ENCODE peak calls at places on chromosomes 16 and 17, in ten cellular contexts. C, B, A, Z, N, Y, W, I, T and L are unnamed samples.

GRCh38 chr16:9090101-9090959 is 1.1 kb upstream of the HAPSTR1 start:
- DNase-seq in N (peak), W (peak), A (no peak), T (no peak), Y (no peak), C (peak), B (peak), Z (peak), I (no peak), L (peak)

GRCh38 chr17:38872671-38873385 is 3.0 kb downstream of the LASP1 start:
- DNase-seq in T (peak), B (peak), C (no peak), N (no peak), W (no peak), A (peak), I (no peak), Y (no peak), Z (no peak), L (no peak)

GRCh38 chr17:75921596-75921995 is 16.9 kb upstream of the MRPL38 start:
- DNase-seq in Z (no peak), W (no peak), N (no peak), A (no peak), C (no peak), B (no peak), I (no peak), Y (no peak), T (no peak), L (no peak)

GRCh38 chr17:78214016-78214705 is at the start of gene BIRC5:
- DNase-seq in W (peak), T (peak), Z (peak), I (peak), A (peak), Y (peak), N (peak), B (peak), C (peak), L (peak)

GRCh38 chr16:87930456-87930855 is 5.9 kb downstream of the CA5A start:
- DNase-seq in Y (no peak), B (no peak), I (no peak), W (peak), C (no peak), Z (no peak), N (peak), A (peak), T (no peak), L (no peak)

GRCh38 chr17:65931246-65932149 is 260.4 kb downstream of the CEP112 start:
- DNase-seq in C (no peak), A (no peak), I (no peak), N (no peak), B (no peak), Y (no peak), T (no peak), Z (no peak), W (no peak), L (no peak)

GRCh38 chr17:41617698-41618097 is 5.1 kb upstream of the KRT16 start:
- DNase-seq in C (peak), N (no peak), T (no peak), B (no peak), A (no peak), Y (no peak), Z (no peak), W (no peak), I (no peak), L (no peak)

GRCh38 chr16:79969458-79969857 is 368.9 kb upstream of the MAF start:
- DNase-seq in Z (no peak), B (no peak), W (no peak), T (no peak), A (no peak), I (no peak), Y (no peak), N (no peak), C (no peak), L (no peak)

GRCh38 chr16:12225816-12226480 is 249.4 kb downstream of the SNX29 start:
- DNase-seq in B (no peak), T (no peak), I (no peak), C (no peak), W (no peak), Z (no peak), Y (no peak), N (no peak), A (no peak), L (no peak)

GRCh38 chr17:3838206-3838605 is 7.8 kb downstream of the NCBP3 start:
- DNase-seq in N (no peak), A (no peak), Y (no peak), I (no peak), B (no peak), Z (no peak), C (no peak), T (no peak), W (no peak), L (no peak)

GRCh38 chr17:75795820-75796607 is 11.4 kb downstream of the UNK start:
- DNase-seq in Z (no peak), I (no peak), N (no peak), A (no peak), B (no peak), W (no peak), C (peak), Y (no peak), T (no peak), L (no peak)

GRCh38 chr17:47317119-47317518 is 6.6 kb upstream of the EFCAB13 start:
- DNase-seq in C (no peak), W (no peak), A (no peak), T (no peak), I (no peak), Y (no peak), B (no peak), N (no peak), Z (no peak), L (no peak)

GRCh38 chr16:29808219-29808900 is 2.0 kb downstream of the MAZ start:
- DNase-seq in C (no peak), T (no peak), N (no peak), B (no peak), I (no peak), W (no peak), A (no peak), Y (no peak), Z (peak), L (no peak)

GRCh38 chr16:86498661-86499493 is 11.4 kb upstream of the FOXF1 start:
- DNase-seq in N (no peak), W (peak), C (peak), Z (no peak), I (no peak), T (no peak), B (no peak), Y (no peak), A (no peak), L (no peak)

GRCh38 chr17:73334771-73335513 is 23.1 kb upstream of the CDC42EP4 start:
- DNase-seq in Y (no peak), Z (no peak), T (no peak), W (no peak), N (no peak), A (peak), B (no peak), I (no peak), C (no peak), L (no peak)

GRCh38 chr17:335691-336090 is 16.9 kb downstream of the RPH3AL start:
- DNase-seq in N (no peak), A (peak), T (no peak), W (no peak), C (peak), B (peak), Z (no peak), I (no peak), Y (no peak), L (no peak)

GRCh38 chr17:53680745-53681144 is 142.0 kb upstream of the KIF2B start:
- DNase-seq in W (no peak), T (no peak), B (no peak), C (no peak), N (no peak), Z (no peak), I (no peak), Y (no peak), A (no peak), L (no peak)

GRCh38 chr17:57649731-57650484 is 95.2 kb downstream of the CCDC182 start:
- DNase-seq in T (no peak), B (no peak), Z (no peak), I (peak), A (no peak), Y (peak), W (peak), C (no peak), N (no peak), L (no peak)

GRCh38 chr16:89246383-89246902 is 28.9 kb downstream of the ZNF778 start:
- DNase-seq in W (no peak), Z (no peak), I (no peak), N (no peak), A (no peak), T (no peak), B (no peak), Y (no peak), C (no peak), L (no peak)

GRCh38 chr16:53484542-53484941 is 18.5 kb downstream of the AKTIP start:
- DNase-seq in N (no peak), W (no peak), A (no peak), C (no peak), B (no peak), Y (no peak), I (no peak), Z (no peak), T (no peak), L (no peak)